ENCODE peak calls at places on chromosomes 13 and 19, in seven cellular contexts. R is lower lobe of right lung; A is NT2/D1; I is spleen; C is gastrocnemius medialis; Y is GM12878; U is CD8-positive, alpha-beta T cell. Z is an unnamed sample.

GRCh38 chr13:36788276-36788675 is 30.7 kb upstream of the RFXAP start:
- DNase-seq in R (no peak), I (no peak), U (no peak), Y (no peak), A (no peak), C (no peak), Z (no peak)

GRCh38 chr13:46235259-46235658 is 23.5 kb downstream of the LRRC63 start:
- DNase-seq in I (no peak), Y (no peak), C (no peak), R (no peak), U (no peak), A (no peak), Z (no peak)

GRCh38 chr19:455031-455705 is 5.7 kb downstream of the SHC2 start:
- DNase-seq in Y (no peak), C (no peak), U (no peak), A (no peak), I (no peak), R (no peak), Z (no peak)

GRCh38 chr13:24083722-24084421 is 76.6 kb upstream of the SPATA13 start:
- DNase-seq in I (no peak), C (no peak), A (no peak), Y (no peak), U (no peak), R (no peak), Z (no peak)

GRCh38 chr19:1252818-1253513 is 4.6 kb downstream of the MIDN start:
- DNase-seq in Y (no peak), U (peak; percentile 69), A (no peak), I (peak; percentile 98), C (peak; percentile 81), R (peak; percentile 95), Z (peak; percentile 87)

GRCh38 chr19:54287456-54287855 is 6.5 kb upstream of the LILRB2 start:
- DNase-seq in C (no peak), I (no peak), U (no peak), Y (no peak), R (no peak), A (no peak), Z (no peak)

GRCh38 chr19:48967346-48968178 is 2.5 kb downstream of the FTL start:
- DNase-seq in C (peak; percentile 52), Y (no peak), U (no peak), R (peak; percentile 77), A (no peak), I (peak; percentile 83), Z (peak; percentile 57)

GRCh38 chr19:3375221-3376088 is 9.1 kb downstream of the NFIC start:
- DNase-seq in R (peak; percentile 72), C (peak; percentile 99), U (no peak), Y (no peak), I (peak; percentile 90), A (no peak), Z (peak; percentile 86)

GRCh38 chr19:44260695-44261446 is 1.2 kb downstream of the ZNF233 start:
- DNase-seq in I (no peak), R (no peak), Y (no peak), C (no peak), U (no peak), A (no peak), Z (no peak)

GRCh38 chr19:31537136-31537535 is 187.9 kb upstream of the TSHZ3 start:
- DNase-seq in C (no peak), U (no peak), Y (no peak), A (no peak), I (no peak), R (no peak), Z (no peak)

GRCh38 chr13:24208314-24208713 is 47.8 kb downstream of the SPATA13 start:
- DNase-seq in U (no peak), I (no peak), Y (no peak), C (no peak), R (no peak), A (no peak), Z (no peak)

GRCh38 chr19:41206926-41207750 is 11.9 kb upstream of the AXL start:
- DNase-seq in U (no peak), R (no peak), I (no peak), C (peak; percentile 67), A (no peak), Y (no peak), Z (peak; percentile 90)

GRCh38 chr13:101661839-101662238 is 209.4 kb downstream of the ITGBL1 start:
- DNase-seq in I (no peak), R (no peak), U (no peak), Y (no peak), C (no peak), A (no peak), Z (no peak)

GRCh38 chr13:93628136-93628535 is 401.5 kb downstream of the GPC6 start:
- DNase-seq in U (no peak), C (no peak), Y (no peak), I (no peak), R (no peak), A (peak; percentile 55), Z (no peak)

GRCh38 chr19:18253716-18254115 is 20.5 kb downstream of the IQCN start:
- DNase-seq in U (no peak), Y (no peak), I (no peak), C (no peak), A (no peak), R (peak; percentile 59), Z (no peak)

GRCh38 chr19:41144403-41144802 is 30.2 kb downstream of the CYP2F1 start:
- DNase-seq in C (peak; percentile 34), Y (peak; percentile 11), U (peak; percentile 80), A (peak; percentile 66), R (peak; percentile 83), I (peak; percentile 89), Z (peak; percentile 74)

GRCh38 chr19:1261863-1262686 is 7.1 kb upstream of the CIRBP start:
- DNase-seq in C (no peak), A (no peak), U (no peak), Y (no peak), R (peak; percentile 91), I (peak; percentile 90), Z (no peak)

GRCh38 chr19:23286477-23286876 is 36.3 kb upstream of the ZNF724 start:
- DNase-seq in I (no peak), C (no peak), A (peak; percentile 42), U (no peak), Y (no peak), R (no peak), Z (no peak)

GRCh38 chr13:75789451-75790197 is 153.5 kb downstream of the LMO7 start:
- DNase-seq in Y (no peak), A (no peak), U (no peak), R (no peak), I (no peak), C (no peak), Z (no peak)

GRCh38 chr13:32086791-32087441 is 55.3 kb downstream of the FRY start:
- DNase-seq in C (no peak), R (no peak), U (no peak), Y (no peak), I (no peak), A (no peak), Z (no peak)

GRCh38 chr13:61255035-61255796 is 160.4 kb downstream of the PCDH20 start:
- DNase-seq in R (no peak), A (no peak), C (no peak), U (no peak), Y (no peak), I (no peak), Z (no peak)

DNA sequence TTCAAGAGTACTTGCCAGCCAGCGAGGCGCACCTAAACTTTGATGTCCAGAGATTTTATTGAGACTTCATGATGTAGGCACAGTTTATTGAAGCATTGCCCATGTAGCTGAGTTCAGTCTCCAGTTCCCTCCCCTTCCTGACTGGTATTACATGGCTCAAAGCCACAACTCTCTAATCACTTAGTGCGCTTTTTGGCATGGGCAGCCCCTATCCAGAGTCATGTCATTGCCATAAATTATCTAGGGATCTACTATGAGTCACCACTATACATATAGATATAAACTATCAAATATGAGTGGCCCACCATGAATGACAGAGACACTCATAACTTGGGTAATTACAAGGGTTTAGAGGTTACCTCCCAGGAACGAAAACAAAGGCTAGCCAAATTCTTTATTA is 7.7 kb downstream of the ZNF614 start:
- DNase-seq in R (no peak), U (no peak), Y (no peak), C (no peak), A (no peak), I (no peak), Z (no peak)
- H3K9me3 ChIP-seq in R (peaks cover 96% of the 10 kb centered on the region), U (peaks cover 64% of the 10 kb centered on the region), Y (peaks cover 51% of the 10 kb centered on the region), C (no peaks in the 10 kb centered on the region), A (peaks cover 31% of the 10 kb centered on the region), I (peaks cover 100% of the 10 kb centered on the region), Z (peaks cover 3% of the 10 kb centered on the region)

GRCh38 chr13:70585109-70585508 is 476.9 kb upstream of the KLHL1 start:
- DNase-seq in R (no peak), U (no peak), Y (no peak), C (no peak), A (no peak), I (no peak), Z (no peak)

GRCh38 chr13:70580825-70581224 is 472.6 kb upstream of the KLHL1 start:
- DNase-seq in I (no peak), U (no peak), A (no peak), R (no peak), C (no peak), Y (no peak), Z (no peak)

DNA sequence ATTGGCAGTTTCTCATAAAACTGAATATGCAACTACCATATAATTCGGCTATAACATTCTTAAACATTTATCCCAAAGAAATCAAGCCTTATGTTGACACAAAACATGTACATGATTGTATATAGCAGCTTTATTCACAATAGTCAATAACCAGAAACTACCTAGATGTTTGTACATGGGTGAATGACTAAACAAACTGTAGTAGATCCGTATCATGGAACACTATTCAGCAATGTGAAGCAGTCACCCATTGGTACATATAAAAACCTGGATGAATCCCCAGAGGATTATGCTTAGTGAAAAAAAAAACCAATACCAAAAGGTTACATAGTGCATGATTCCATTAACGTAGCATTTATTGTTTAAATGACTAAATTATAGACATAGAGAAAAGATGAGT is 471.7 kb upstream of the KLHL1 start:
- DNase-seq in A (no peak), U (no peak), Y (no peak), R (no peak), I (no peak), C (no peak), Z (no peak)
- H3K4me3 ChIP-seq in A (no peak overlapping the region), U (no peak overlapping the region), Y (no peak overlapping the region), R (no peak overlapping the region), I (no peak overlapping the region), C (no peak overlapping the region), Z (no peak overlapping the region)

DNA sequence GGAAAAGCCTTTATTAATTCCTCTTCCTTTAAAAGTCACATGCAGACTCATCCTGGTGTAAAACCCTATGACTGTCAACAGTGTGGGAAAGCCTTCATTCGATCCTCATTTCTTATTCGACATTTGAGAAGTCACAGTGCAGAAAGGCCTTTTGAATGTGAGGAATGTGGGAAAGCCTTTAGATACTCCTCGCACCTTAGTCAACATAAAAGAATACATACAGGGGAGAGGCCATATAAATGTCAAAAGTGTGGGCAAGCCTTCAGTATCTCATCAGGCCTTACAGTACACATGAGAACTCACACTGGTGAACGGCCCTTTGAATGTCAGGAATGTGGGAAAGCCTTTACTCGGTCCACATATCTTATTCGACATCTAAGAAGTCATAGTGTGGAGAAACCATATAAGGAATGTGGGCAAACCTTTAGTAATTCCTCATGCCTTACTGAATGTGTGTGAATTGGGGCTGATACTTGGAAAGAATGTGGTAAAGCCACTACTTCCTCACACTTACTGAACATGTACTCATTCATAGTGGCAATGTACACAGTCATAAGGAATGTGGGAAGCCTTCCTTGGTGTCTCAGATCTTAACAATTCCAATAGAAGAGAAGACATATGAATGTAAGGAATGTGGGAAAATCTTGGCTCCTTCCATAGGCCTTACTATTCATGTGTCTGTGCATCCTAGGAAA is 18.8 kb downstream of the ZNF559 start:
- DNase-seq in Y (no peak), R (no peak), U (no peak), A (no peak), I (no peak), C (no peak), Z (no peak)
- H3K9me3 ChIP-seq in Y (peaks cover 23% of the 10 kb centered on the region), R (peaks cover 100% of the 10 kb centered on the region), U (peaks cover 55% of the 10 kb centered on the region), A (peaks cover 100% of the 10 kb centered on the region), I (peaks cover 100% of the 10 kb centered on the region), C (peaks cover 24% of the 10 kb centered on the region), Z (peaks cover 26% of the 10 kb centered on the region)

GRCh38 chr13:113849981-113850721 is 13.7 kb downstream of the GAS6 start:
- DNase-seq in I (no peak), A (no peak), R (no peak), Y (no peak), U (no peak), C (no peak), Z (no peak)
- H3K4me3 ChIP-seq in I (no peak overlapping the region), A (no peak overlapping the region), R (no peak overlapping the region), Y (no peak overlapping the region), U (no peak overlapping the region), C (no peak overlapping the region), Z (no peak overlapping the region)

Z was measured in tibial nerve.